ENCODE peak calls at places on chromosomes 7 and 10, in five cellular contexts. E, P, T, X and C are unnamed samples.

GRCh38 chr10:120538091-120538490 is 81.1 kb downstream of the PLPP4 start:
- DNase-seq in E (no peak), P (no peak), T (no peak), X (no peak), C (no peak)

GRCh38 chr10:79149345-79149661 is 80.5 kb downstream of the ZMIZ1 start:
- DNase-seq in E (no peak), P (no peak), T (no peak), X (no peak), C (no peak)

GRCh38 chr10:84818956-84819355 is 490.6 kb downstream of the CCSER2 start:
- DNase-seq in E (no peak), P (no peak), T (no peak), X (no peak), C (no peak)

GRCh38 chr7:117048854-117049321 is 95.6 kb downstream of the ST7 start:
- DNase-seq in E (no peak), P (no peak), T (no peak), X (no peak), C (no peak)

GRCh38 chr7:8433477-8434289 is at the start of gene NXPH1:
- DNase-seq in E (peak; percentile 97), P (peak; percentile 37), T (peak; percentile 75), X (no peak), C (no peak)

GRCh38 chr7:147498081-147498480 is 1092.5 kb upstream of the C7orf33 start:
- DNase-seq in E (no peak), P (no peak), T (no peak), X (no peak), C (no peak)

GRCh38 chr10:72812798-72813430 is 80.6 kb upstream of the OIT3 start:
- DNase-seq in E (no peak), P (no peak), T (no peak), X (no peak), C (peak; percentile 42)

GRCh38 chr7:50661345-50662058 is 96.3 kb upstream of the DDC start:
- DNase-seq in E (no peak), P (no peak), T (no peak), X (no peak), C (no peak)

GRCh38 chr10:79025113-79025832 is 43.5 kb upstream of the ZMIZ1 start:
- DNase-seq in E (peak; percentile 96), P (no peak), T (no peak), X (no peak), C (no peak)

DNA sequence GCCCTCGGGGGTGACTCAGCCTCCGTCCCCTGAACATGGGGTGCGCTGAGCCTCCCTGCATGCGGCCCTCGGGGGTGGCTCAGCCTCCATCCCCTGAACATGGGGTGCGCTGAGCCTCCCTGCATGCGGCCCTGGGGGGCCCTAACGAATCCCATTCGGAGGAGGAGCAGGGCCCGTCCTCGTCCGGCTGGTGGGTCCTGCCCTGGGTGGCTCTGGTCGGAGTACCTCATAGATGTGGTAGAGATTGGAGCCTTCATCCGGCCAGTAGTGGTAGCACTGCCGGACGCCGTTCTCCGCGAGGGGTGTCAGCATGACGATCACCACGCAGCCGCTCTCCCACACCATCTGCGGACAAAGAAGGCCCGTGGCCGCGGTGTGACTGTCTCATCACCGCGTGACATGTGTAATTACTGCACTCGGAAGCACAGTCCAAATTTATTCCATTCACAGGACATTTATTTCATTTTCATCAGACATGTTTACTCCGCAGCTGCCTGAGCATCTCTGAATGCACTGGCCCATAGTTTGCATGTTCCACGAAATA is 241.1 kb downstream of the DNAJB6 start:
- DNase-seq in E (no peak), P (no peak), T (no peak), X (no peak), C (no peak)
- TF ChIP-seq ZBTB33 in E (no peak), P (no peak), T (no peak), X (no peak), C (no peak)

DNA sequence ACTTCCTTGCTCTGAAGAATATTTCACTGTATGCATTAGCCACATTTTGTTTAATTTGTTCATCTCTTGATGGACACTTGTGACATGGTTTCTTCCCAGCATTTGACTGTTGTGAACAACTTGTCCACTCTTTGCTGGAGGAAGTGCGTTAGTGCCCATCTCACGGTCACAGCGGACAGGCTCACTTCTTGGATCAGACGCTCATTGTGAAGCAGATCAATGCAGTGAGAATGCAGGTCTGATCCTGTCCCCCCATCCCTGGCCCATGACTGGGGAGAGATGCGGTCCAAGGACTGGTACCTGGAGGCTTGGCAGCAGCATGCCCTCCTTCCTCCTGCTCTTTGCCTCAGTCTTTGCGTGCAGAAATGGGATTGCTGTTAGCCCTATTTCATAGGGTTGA is 41.5 kb downstream of the DOCK1 start:
- DNase-seq in E (no peak), P (no peak), T (no peak), X (no peak), C (no peak)
- TF ChIP-seq ZBTB33 in E (no peak), P (no peak), T (no peak), X (no peak), C (no peak)

GRCh38 chr7:148849393-148850098 is 34.5 kb downstream of the EZH2 start:
- DNase-seq in E (no peak), P (no peak), T (peak; percentile 37), X (no peak), C (no peak)
- TF ChIP-seq ZBTB33 in E (no peak), P (no peak), T (no peak), X (no peak), C (no peak)

GRCh38 chr7:156178857-156179256 is 366.6 kb upstream of the SHH start:
- DNase-seq in E (no peak), P (no peak), T (no peak), X (no peak), C (no peak)

GRCh38 chr7:156179872-156180390 is 367.7 kb upstream of the SHH start:
- DNase-seq in E (no peak), P (no peak), T (no peak), X (no peak), C (no peak)

GRCh38 chr7:156180451-156181229 is 368.4 kb upstream of the SHH start:
- DNase-seq in E (no peak), P (no peak), T (no peak), X (no peak), C (no peak)

GRCh38 chr7:156185076-156185475 is 372.8 kb upstream of the SHH start:
- DNase-seq in E (no peak), P (no peak), T (no peak), X (no peak), C (no peak)

DNA sequence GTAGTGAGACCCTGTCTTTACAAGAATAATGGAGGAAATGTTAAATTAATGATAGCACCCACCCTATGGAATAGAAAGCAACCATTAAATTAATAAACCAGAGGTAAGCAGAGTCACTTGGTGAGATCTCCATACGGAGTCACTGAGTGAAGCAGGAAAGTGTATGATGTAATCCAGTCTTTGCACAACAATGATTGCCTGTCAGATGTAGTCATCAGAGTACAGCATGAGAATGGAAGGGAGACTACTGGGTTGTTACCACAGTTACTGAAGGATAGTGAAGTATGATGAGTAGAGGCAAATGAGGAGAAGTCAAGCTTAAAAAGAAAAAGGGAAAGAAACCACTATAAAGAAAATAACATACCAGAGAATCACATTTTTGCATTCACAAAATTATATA is 371.9 kb upstream of the SHH start:
- DNase-seq in E (no peak), P (no peak), T (no peak), X (no peak), C (no peak)
- TF ChIP-seq ZBTB33 in E (no peak), P (no peak), T (no peak), X (no peak), C (no peak)